ENCODE peak calls at places on chromosome 15, in six cellular contexts. H, D, Q, A, E and S are unnamed samples.

GRCh38 chr15:27028836-27029482 is 58.0 kb downstream of the GABRG3 start:
- DNase-seq in A (no peak), D (no peak), E (no peak), H (no peak), Q (no peak), S (no peak)

GRCh38 chr15:69414702-69415161 is 583 bp downstream of the KIF23 start:
- DNase-seq in H (no peak), Q (no peak), A (peak), D (peak), E (peak), S (peak)

GRCh38 chr15:84883916-84884781 is at the start of gene SLC28A1:
- DNase-seq in Q (no peak), D (no peak), E (no peak), A (no peak), H (no peak), S (no peak)

GRCh38 chr15:87735536-87735935 is 521.0 kb downstream of the NTRK3 start:
- DNase-seq in E (no peak), Q (no peak), A (no peak), H (no peak), D (no peak), S (no peak)

GRCh38 chr15:72521682-72522081 is 47.6 kb downstream of the ARIH1 start:
- DNase-seq in H (no peak), E (peak), D (peak), A (no peak), Q (no peak), S (peak)

GRCh38 chr15:70291295-70291694 is 193.6 kb upstream of the TLE3 start:
- DNase-seq in D (no peak), H (no peak), Q (no peak), A (no peak), E (no peak), S (no peak)

GRCh38 chr15:31267161-31268107 is 59.2 kb upstream of the KLF13 start:
- DNase-seq in E (no peak), A (peak), D (peak), Q (peak), H (no peak), S (peak)

GRCh38 chr15:27486676-27487290 is 515.8 kb downstream of the GABRG3 start:
- DNase-seq in Q (no peak), H (no peak), E (no peak), A (no peak), D (no peak), S (no peak)

GRCh38 chr15:75237316-75237982 is 20.7 kb upstream of the GOLGA6C start:
- DNase-seq in E (no peak), D (no peak), H (no peak), A (no peak), Q (peak), S (no peak)

GRCh38 chr15:70132571-70132970 is 34.9 kb upstream of the TLE3 start:
- DNase-seq in A (no peak), H (no peak), Q (no peak), E (no peak), D (no peak), S (no peak)

DNA sequence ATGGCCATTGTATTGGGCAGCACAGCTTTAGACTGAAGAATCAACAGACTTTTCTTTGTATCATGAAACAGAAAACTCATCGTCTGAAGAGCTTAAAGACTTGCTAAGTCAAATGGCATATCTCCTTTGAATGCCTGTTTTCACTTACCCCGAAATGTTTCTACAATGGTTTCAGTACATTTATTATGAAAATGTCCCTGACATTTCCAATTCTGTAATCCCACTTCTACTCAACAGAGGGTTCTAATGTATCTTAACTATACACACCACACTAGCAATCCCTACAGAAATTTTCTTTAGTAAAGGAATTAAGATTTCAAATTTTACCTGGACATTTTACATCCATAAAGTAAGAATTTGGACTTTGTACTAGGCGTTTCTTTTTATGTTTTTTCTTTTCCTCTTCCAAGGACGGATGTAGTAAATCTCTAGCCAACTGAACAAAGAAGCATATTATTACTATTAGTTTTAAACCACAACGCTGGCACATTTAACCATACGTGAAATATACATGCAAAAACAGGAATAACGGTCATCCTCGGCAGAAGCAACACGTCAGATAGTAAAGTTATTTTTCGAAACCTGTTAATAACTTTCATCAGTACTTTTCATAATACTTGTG is 1.1 kb downstream of the RPS27L start:
- DNase-seq in D (no peak), Q (no peak), E (no peak), A (no peak), H (no peak), S (no peak)
- TF ChIP-seq CTCF in D (no peak), Q (no peak), E (no peak), A (no peak), H (no peak), S (no peak)

DNA sequence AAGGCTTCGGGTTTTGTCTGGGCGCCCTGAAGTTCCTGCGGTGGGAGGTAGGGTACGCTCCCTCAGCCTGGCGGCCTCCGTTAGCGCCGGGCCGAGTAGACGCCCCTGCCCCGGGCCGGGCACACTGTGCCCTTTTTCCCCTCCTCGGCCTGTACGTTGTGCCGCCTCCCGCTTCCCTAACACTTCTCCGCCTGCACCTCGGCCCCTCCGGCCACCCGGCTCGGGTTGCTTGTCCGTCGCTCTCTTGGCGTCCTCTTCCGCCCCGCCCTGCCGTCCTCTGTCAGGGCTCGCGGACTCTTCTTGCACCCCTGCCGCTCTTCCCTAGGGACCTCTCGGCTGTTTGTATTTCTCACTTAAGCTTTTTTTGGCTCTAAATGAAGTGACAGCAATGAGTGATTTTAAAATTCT is 384 bp downstream of the KNL1 start:
- DNase-seq in E (peak), A (peak), H (no peak), Q (peak), D (peak), S (no peak)
- TF ChIP-seq POLR2A in E (no peak), A (no peak), H (no peak), Q (no peak), D (no peak), S (no peak)

GRCh38 chr15:91426412-91426811 is 326.4 kb downstream of the SV2B start:
- DNase-seq in D (no peak), A (no peak), H (no peak), E (no peak), Q (no peak), S (no peak)
- H3K27ac ChIP-seq in D (no peak), A (no peak), H (no peak), E (no peak), Q (no peak), S (no peak)

DNA sequence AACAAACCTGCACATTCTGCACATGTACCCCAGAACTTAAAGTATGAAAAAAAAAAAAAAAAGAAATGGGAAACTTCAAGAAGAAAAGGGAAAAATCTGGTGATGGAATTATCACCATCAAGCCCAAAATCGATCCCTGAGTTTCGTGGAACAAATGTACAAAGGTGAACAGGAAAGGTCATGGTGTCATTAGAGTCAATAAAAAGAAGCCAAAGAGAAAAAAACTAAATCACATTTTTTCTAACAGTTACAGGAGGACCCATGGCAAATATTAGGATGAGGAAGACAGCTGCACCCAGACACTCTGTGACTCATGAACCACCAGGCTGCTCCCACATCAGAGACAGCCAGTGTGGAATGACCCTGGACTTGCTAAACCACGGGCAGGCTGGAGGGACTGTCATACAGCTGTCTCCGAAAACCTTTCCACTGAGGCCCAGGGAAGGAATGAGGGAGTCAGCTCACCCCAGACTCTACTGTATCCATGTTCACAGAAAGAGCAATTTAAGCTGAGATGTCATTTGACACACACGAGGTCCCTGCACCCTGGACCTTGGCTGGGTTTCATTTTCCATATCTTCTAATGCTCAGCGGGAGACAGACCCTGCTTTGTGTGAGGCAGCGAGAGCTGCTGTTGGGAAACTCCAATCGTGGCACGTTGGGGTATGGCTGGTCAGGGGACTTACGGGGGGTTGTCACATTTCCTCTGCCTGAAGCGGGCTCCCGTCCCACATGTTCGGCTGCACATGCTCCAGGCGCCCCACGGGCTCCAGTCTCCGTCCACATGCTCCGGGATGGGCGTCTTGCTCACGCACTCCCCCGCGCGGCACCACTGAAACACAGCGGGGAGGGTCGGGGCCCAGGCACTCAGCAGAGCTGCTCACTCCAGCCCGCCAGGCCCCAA is 210.2 kb downstream of the ADAMTS17 start:
- DNase-seq in H (no peak), Q (no peak), D (peak), A (peak), E (peak), S (no peak)
- TF ChIP-seq CTCF in H (peak), Q (no peak), D (peak), A (peak), E (peak), S (no peak)

GRCh38 chr15:90716976-90717821 is at the start of gene BLM:
- DNase-seq in D (peak), H (peak), E (peak), Q (peak), A (peak), S (peak)
- TF ChIP-seq POLR2A in D (peak), H (peak), E (peak), Q (peak), A (no peak), S (no peak)

GRCh38 chr15:65579762-65580161 is 31.2 kb downstream of the INTS14 start:
- DNase-seq in Q (no peak), D (no peak), A (no peak), E (no peak), H (no peak), S (no peak)
- H3K27ac ChIP-seq in Q (no peak), D (no peak), A (no peak), E (no peak), H (peak), S (no peak)

DNA sequence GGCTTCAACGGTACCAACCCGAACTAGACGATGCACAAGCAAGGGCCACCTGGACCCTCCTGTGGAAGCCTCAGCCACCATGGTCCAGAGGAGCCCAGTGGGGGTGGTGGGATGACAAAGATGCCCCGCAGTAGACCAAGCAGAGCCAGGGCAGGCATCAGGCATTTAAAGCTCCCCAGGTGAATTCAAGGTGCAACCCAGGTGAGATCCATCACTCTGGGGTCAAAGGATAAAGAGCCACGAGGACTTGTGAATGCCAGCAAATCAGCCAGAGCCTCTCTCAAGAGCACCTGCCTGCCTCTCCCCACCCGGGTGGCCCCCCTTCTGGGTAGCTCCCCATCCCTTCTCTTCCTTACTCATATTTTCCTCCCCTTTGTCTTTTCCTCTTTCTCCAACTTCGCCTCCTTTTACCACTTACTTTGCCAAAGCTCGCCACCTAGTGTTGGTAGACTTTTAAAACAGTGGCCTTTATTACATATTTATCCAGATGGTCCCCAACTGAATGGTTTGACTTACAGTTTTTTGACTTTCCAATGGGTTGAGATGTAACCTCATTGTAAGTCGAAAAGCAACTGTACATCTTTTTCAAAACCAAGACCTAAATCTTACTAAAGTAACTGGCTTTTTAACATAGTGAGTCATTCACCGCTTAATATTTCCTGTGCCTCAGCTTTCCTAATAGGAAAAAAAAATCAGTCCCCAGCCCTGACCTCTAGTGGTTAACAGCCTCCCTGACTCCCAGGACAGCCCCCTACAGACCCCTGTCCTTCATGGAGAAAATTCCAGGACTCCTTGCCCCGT is 18.8 kb downstream of the PLA2G4F start:
- DNase-seq in A (peak), E (peak), Q (no peak), H (no peak), D (peak), S (peak)
- TF ChIP-seq CTCF in A (peak), E (peak), Q (no peak), H (peak), D (peak), S (peak)

GRCh38 chr15:68258684-68259083 is 18.9 kb upstream of the FEM1B start:
- DNase-seq in Q (no peak), H (peak), D (no peak), A (peak), E (no peak), S (no peak)

GRCh38 chr15:68259883-68260282 is 17.7 kb upstream of the FEM1B start:
- DNase-seq in H (no peak), A (no peak), E (no peak), Q (no peak), D (no peak), S (no peak)

GRCh38 chr15:68252925-68253534 is 23.5 kb upstream of the CLN6 start:
- DNase-seq in D (peak), H (peak), E (peak), A (peak), Q (no peak), S (peak)

GRCh38 chr15:68261241-68261640 is 16.3 kb upstream of the FEM1B start:
- DNase-seq in Q (no peak), H (no peak), D (no peak), A (no peak), E (no peak), S (no peak)

GRCh38 chr15:68256675-68257450 is 20.7 kb upstream of the FEM1B start:
- DNase-seq in D (peak), A (peak), H (peak), E (peak), Q (peak), S (peak)
- TF ChIP-seq POLR2A in D (peak), A (no peak), H (peak), E (no peak), Q (peak), S (peak)

GRCh38 chr15:64772964-64773363 is 2.4 kb downstream of the RBPMS2 start:
- DNase-seq in D (no peak), Q (no peak), E (no peak), A (no peak), H (no peak), S (no peak)
- H3K27ac ChIP-seq in D (no peak), Q (no peak), E (no peak), A (no peak), H (peak), S (no peak)

DNA sequence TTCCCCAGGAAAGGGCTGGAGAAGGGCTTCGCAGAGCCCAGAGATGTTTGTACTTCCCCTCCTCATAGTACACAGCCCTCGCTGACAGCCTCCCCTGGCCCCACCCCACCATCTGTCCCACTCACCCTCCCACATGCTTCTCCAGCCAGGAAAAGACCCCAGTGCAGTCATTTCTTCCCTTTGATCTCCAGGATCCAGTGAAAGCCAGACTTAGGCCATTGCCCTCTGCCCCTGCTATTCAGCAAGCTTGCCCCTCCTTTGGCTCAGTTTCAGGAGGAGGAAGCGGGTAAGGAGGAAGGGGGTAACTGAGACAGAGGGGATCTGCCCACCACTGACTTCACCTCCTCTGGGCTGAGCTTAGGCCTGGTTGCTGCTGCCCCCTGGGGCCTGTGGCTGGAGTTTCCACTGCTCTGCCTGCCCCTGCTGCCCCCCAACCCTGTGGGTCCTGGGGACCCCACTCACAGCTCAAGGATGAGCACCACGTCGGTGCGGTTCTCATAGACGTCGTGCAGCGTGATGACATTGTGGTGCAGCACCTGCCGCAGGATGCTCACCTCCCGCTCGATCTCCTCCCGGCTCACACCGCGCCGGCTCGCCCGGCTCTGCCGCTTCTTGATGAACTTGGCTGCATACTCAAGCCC is 63.1 kb downstream of the DAPK2 start:
- DNase-seq in Q (no peak), D (no peak), E (no peak), A (no peak), H (no peak), S (no peak)
- TF ChIP-seq CTCF in Q (no peak), D (no peak), E (peak), A (no peak), H (no peak), S (no peak)